ENCODE peak calls at places on chromosome 16, in seven cellular contexts. O, J, H, U, I, K and N are unnamed samples.

GRCh38 chr16:70523621-70524405 is at the start of gene SF3B3:
- DNase-seq in I (peak; percentile 64), K (peak; percentile 17), O (peak; percentile 78), J (peak; percentile 45), U (peak; percentile 81), H (peak; percentile 74), N (peak; percentile 67)

GRCh38 chr16:72469932-72470331 is 298.0 kb upstream of the PMFBP1 start:
- DNase-seq in I (no peak), H (no peak), K (no peak), U (no peak), J (no peak), O (no peak), N (no peak)

GRCh38 chr16:56401482-56401881 is 23.9 kb downstream of the AMFR start:
- DNase-seq in H (peak; percentile 27), I (no peak), O (peak; percentile 29), J (peak; percentile 61), K (no peak), U (no peak), N (no peak)

GRCh38 chr16:84177740-84178070 is 9.2 kb downstream of the TAF1C start:
- DNase-seq in H (no peak), I (no peak), K (peak; percentile 36), J (no peak), U (no peak), O (no peak), N (no peak)

GRCh38 chr16:50316848-50317630 is 50.7 kb downstream of the ADCY7 start:
- DNase-seq in H (no peak), K (no peak), O (no peak), I (no peak), J (no peak), U (no peak), N (no peak)

GRCh38 chr16:85211247-85211910 is 99.1 kb upstream of the CIBAR2 start:
- DNase-seq in K (peak; percentile 56), J (no peak), I (no peak), O (no peak), U (no peak), H (no peak), N (no peak)

GRCh38 chr16:20844588-20844987 is 38.3 kb downstream of the REXO5 start:
- DNase-seq in O (no peak), K (no peak), H (no peak), J (no peak), U (no peak), I (no peak), N (no peak)

GRCh38 chr16:53692146-53692545 is 11.5 kb downstream of the RPGRIP1L start:
- DNase-seq in J (no peak), H (no peak), I (no peak), K (no peak), U (no peak), O (no peak), N (no peak)

GRCh38 chr16:89567656-89568594 is 7.4 kb downstream of the RPL13 start:
- DNase-seq in J (no peak), U (no peak), I (no peak), H (no peak), K (no peak), O (no peak), N (no peak)

GRCh38 chr16:12311309-12311708 is 334.8 kb downstream of the SNX29 start:
- DNase-seq in O (no peak), K (no peak), I (no peak), J (no peak), H (no peak), U (no peak), N (no peak)

GRCh38 chr16:53504161-53504663 is 1.2 kb upstream of the AKTIP start:
- DNase-seq in I (peak; percentile 60), H (no peak), U (peak; percentile 87), O (no peak), J (peak; percentile 12), K (peak; percentile 26), N (peak; percentile 45)

GRCh38 chr16:81216706-81217105 is 21.8 kb upstream of the BCO1 start:
- DNase-seq in J (no peak), U (no peak), I (no peak), K (no peak), O (no peak), H (no peak), N (no peak)

GRCh38 chr16:81216114-81216513 is 22.4 kb upstream of the BCO1 start:
- DNase-seq in U (no peak), J (no peak), I (no peak), O (no peak), K (no peak), H (no peak), N (no peak)

GRCh38 chr16:81210807-81211206 is 27.7 kb upstream of the BCO1 start:
- DNase-seq in U (no peak), J (no peak), K (no peak), O (no peak), H (no peak), I (no peak), N (no peak)

GRCh38 chr16:81214745-81215166 is 23.7 kb upstream of the BCO1 start:
- DNase-seq in K (no peak), U (no peak), O (peak; percentile 46), H (no peak), J (no peak), I (no peak), N (no peak)

DNA sequence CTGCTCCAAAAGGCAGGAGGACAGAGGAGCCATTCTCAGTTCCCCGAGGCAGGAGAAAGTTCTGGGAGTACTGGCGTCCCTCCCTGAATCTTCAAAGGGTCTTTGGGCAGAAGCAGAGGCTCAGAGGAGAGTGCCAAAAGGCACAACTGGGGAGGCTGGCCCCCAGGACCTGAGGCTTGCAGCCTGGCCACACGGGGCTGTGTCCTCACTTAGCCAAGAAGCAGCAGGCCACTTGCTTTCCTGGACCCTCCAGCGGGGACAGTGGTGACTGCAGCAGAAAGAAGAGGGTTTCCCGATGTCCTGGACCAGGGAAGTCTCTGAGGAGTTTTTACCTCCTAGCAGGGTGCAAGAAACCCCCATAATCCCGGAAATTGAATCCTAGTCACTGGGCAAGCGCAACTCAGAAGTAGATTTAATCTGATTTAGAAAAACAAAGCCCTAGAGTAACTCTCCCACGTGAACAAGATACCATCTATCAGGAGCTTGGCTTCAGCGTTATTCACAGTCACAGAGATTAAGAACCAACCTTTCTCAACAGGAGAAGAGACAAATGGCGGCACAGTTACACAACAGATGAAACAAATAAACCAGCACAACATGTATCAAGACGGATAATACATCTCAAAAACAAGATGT is 25.5 kb upstream of the BCO1 start:
- DNase-seq in J (no peak), I (no peak), O (no peak), K (no peak), H (no peak), U (no peak), N (no peak)
- TF ChIP-seq CTCF in J (no peak), I (no peak), O (no peak), K (no peak), H (no peak), U (no peak), N (no peak)

GRCh38 chr16:19400709-19401108 is 17.0 kb upstream of the TMC5 start:
- DNase-seq in U (no peak), H (no peak), O (no peak), K (no peak), J (no peak), I (no peak), N (no peak)
- TF ChIP-seq CTCF in U (no peak), H (peak; percentile 8), O (no peak), K (no peak), J (no peak), I (no peak), N (no peak)

GRCh38 chr16:30084816-30085159 is 6.9 kb downstream of the TBX6 start:
- DNase-seq in O (no peak), J (no peak), K (no peak), H (no peak), I (no peak), U (no peak), N (no peak)

GRCh38 chr16:30085247-30085646 is 6.5 kb downstream of the TBX6 start:
- DNase-seq in U (no peak), J (no peak), H (no peak), I (no peak), O (no peak), K (no peak), N (no peak)

GRCh38 chr16:30083216-30084055 is 7.6 kb downstream of the PPP4C start:
- DNase-seq in H (no peak), J (no peak), U (no peak), K (no peak), O (no peak), I (no peak), N (no peak)

GRCh38 chr16:30084096-30084815 is 7.5 kb downstream of the TBX6 start:
- DNase-seq in H (no peak), K (no peak), I (no peak), J (no peak), O (no peak), U (no peak), N (no peak)

GRCh38 chr16:30082545-30083090 is 6.8 kb downstream of the PPP4C start:
- DNase-seq in J (no peak), K (no peak), H (no peak), U (no peak), O (no peak), I (no peak), N (no peak)
- TF ChIP-seq CTCF in J (no peak), K (peak; percentile 53), H (no peak), U (no peak), O (peak; percentile 9), I (no peak), N (no peak)

GRCh38 chr16:1823821-1824220 is 2.8 kb downstream of the HAGH start:
- DNase-seq in O (peak; percentile 54), K (peak; percentile 64), I (no peak), H (peak; percentile 39), J (no peak), U (no peak), N (peak; percentile 67)

GRCh38 chr16:1825381-1825863 is 1.2 kb downstream of the HAGH start:
- DNase-seq in H (no peak), I (no peak), U (no peak), O (no peak), K (no peak), J (no peak), N (no peak)

GRCh38 chr16:1826691-1827573 is at the start of the genes FAHD1 and HAGH:
- DNase-seq in K (peak; percentile 92), J (peak; percentile 92), H (peak; percentile 99), I (peak; percentile 88), O (peak; percentile 99), U (peak; percentile 97), N (peak; percentile 93)

GRCh38 chr16:1828645-1829410 is 1.8 kb downstream of the FAHD1 start:
- DNase-seq in I (no peak), J (no peak), K (no peak), H (no peak), O (no peak), U (no peak), N (no peak)

DNA sequence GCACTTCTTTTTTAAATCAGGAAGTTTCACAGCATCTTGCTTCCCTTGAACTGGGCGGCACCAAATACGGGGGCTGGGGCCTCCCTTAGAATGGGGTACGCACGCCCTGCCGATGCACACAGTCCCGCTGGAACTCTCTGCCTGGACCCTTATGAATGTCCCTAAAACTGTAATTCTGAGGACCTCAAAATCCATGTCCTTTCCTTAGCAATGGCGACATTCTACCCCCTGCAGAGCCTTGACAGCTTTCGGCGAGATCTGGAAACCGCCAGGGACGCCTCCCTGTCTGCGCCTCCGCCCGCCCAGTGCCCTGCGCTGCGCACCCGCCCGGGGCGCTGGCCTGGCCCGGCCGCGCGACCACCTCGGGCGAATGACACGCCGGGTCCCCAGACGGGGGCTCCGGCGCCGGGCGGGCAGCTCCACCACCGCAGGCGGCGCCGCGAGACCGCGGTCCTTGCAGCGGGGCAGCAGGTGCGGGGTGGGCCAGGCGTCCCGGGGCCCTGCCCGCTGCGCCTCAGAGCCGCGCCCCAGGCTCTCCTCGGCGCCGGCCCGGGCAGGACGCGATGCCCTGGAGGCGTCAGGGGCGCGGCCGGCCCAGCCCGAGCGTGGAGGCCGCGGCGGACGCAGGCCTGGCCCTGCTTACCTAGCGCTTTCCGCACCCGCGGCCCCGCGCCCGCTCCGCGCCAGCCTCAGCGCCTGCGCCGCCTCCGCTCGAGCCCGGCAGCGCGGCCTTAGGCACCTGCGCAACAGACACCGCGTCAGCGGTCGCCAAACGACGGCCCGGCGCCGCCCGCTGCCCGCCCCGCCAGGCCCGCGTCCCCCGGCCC is 548 bp downstream of the HAGH start:
- DNase-seq in I (no peak), K (peak; percentile 6), U (no peak), J (peak; percentile 20), O (peak; percentile 89), H (peak; percentile 88), N (no peak)
- TF ChIP-seq CTCF in I (no peak), K (peak; percentile 11), U (no peak), J (no peak), O (no peak), H (no peak), N (no peak)